ENCODE peak calls at places on chromosomes 16 and 17, in five cellular contexts. L, U, N, S and C are unnamed samples.

GRCh38 chr17:67020293-67020766 is 24.0 kb upstream of the CACNG1 start:
- DNase-seq in L (peak; percentile 89), S (no peak), N (no peak), U (no peak), C (no peak)

GRCh38 chr17:63706346-63707102 is 6.6 kb upstream of the LIMD2 start:
- DNase-seq in L (no peak), S (no peak), U (no peak), N (no peak), C (no peak)

GRCh38 chr16:4700380-4700996 is 7.1 kb downstream of the NUDT16L1 start:
- DNase-seq in L (no peak), N (no peak), U (no peak), S (no peak), C (no peak)

GRCh38 chr17:68460715-68461114 is 3.4 kb upstream of the WIPI1 start:
- DNase-seq in S (no peak), U (no peak), N (no peak), L (no peak), C (no peak)

GRCh38 chr16:380837-381787 is 666 bp downstream of the PGAP6 start:
- DNase-seq in U (no peak), S (no peak), L (peak; percentile 34), N (no peak), C (no peak)

GRCh38 chr16:66660422-66661209 is 35.9 kb downstream of the CMTM4 start:
- DNase-seq in N (peak; percentile 43), S (peak; percentile 85), U (peak; percentile 59), L (peak; percentile 90), C (peak; percentile 67)

GRCh38 chr16:27243725-27244362 is 24.7 kb downstream of the NSMCE1 start:
- DNase-seq in U (no peak), L (no peak), N (no peak), S (no peak), C (no peak)

GRCh38 chr17:79631640-79632431 is 21.0 kb upstream of the RBFOX3 start:
- DNase-seq in N (no peak), L (no peak), U (peak; percentile 1), S (no peak), C (no peak)

GRCh38 chr16:17526956-17527355 is 56.2 kb upstream of the XYLT1 start:
- DNase-seq in L (no peak), S (no peak), N (no peak), U (no peak), C (no peak)

GRCh38 chr16:84791088-84791487 is 28.7 kb upstream of the CRISPLD2 start:
- DNase-seq in L (no peak), S (no peak), N (no peak), U (no peak), C (no peak)

GRCh38 chr17:78600181-78600651 is 23.0 kb upstream of the DNAH17 start:
- DNase-seq in L (no peak), S (no peak), U (no peak), N (no peak), C (no peak)

GRCh38 chr16:54275956-54276355 is 10.6 kb downstream of the IRX3 start:
- DNase-seq in N (no peak), L (no peak), U (no peak), S (no peak), C (no peak)

GRCh38 chr17:75060434-75061054 is 13.5 kb downstream of the KCTD2 start:
- DNase-seq in U (no peak), S (no peak), L (no peak), N (peak; percentile 66), C (no peak)

GRCh38 chr17:73470369-73470768 is 158.6 kb upstream of the CDC42EP4 start:
- DNase-seq in N (no peak), U (no peak), S (no peak), L (no peak), C (no peak)

GRCh38 chr17:82085931-82086764 is 11.9 kb downstream of the FASN start:
- DNase-seq in L (no peak), S (no peak), N (no peak), U (no peak), C (no peak)

GRCh38 chr17:82084373-82085030 is 13.5 kb downstream of the FASN start:
- DNase-seq in S (no peak), L (no peak), U (no peak), N (no peak), C (no peak)

GRCh38 chr17:82083533-82084359 is 14.3 kb downstream of the FASN start:
- DNase-seq in N (no peak), U (no peak), S (no peak), L (no peak), C (no peak)

GRCh38 chr17:82086941-82087906 is 10.8 kb downstream of the FASN start:
- DNase-seq in N (no peak), U (no peak), L (peak; percentile 13), S (no peak), C (no peak)

DNA sequence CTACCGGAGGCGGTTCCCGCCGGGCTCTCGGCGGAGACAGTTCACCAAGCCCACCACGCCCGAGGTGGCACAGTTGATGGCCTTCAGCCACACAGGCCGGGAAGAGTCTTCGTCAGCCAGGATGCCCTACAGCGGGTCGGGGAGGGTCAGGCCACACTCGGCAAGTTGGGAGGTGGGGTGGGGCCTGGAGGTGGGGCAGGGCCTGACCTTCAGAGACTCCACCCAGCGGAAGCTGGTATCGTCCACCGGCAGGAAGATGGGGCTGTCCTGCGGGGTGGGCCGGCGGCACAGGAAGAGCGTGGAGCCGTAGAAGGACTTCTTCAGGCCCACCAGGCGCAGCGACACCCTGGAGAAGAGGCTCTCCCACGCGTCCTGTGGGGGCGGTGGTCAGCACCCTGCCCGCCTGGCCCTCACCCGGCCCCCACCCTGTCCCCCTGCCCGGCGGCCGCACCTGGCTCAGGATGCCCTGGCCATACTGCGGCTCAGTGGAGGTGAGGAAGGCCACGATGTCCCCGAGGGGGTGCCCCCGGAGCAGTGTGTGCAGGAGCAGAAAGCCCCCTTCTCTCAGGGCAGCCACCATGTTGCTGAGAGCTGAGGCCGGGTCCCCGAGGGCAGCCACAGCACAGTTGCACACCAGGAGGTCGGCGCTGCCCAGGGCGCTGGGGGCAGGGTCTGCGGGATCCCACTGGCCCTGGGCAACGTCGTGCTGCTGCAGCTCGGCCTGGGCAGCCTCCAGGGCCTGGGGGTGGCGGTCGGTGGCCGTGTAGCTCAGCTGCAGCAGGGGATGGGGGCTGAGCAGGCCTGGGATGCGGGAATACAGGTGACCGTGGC is 12.8 kb downstream of the FASN start:
- DNase-seq in U (no peak), N (no peak), S (no peak), L (no peak), C (no peak)
- H3K4me3 ChIP-seq in U (no peak overlapping the region), N (no peak overlapping the region), S (no peak overlapping the region), L (no peak overlapping the region), C (no peak overlapping the region)

DNA sequence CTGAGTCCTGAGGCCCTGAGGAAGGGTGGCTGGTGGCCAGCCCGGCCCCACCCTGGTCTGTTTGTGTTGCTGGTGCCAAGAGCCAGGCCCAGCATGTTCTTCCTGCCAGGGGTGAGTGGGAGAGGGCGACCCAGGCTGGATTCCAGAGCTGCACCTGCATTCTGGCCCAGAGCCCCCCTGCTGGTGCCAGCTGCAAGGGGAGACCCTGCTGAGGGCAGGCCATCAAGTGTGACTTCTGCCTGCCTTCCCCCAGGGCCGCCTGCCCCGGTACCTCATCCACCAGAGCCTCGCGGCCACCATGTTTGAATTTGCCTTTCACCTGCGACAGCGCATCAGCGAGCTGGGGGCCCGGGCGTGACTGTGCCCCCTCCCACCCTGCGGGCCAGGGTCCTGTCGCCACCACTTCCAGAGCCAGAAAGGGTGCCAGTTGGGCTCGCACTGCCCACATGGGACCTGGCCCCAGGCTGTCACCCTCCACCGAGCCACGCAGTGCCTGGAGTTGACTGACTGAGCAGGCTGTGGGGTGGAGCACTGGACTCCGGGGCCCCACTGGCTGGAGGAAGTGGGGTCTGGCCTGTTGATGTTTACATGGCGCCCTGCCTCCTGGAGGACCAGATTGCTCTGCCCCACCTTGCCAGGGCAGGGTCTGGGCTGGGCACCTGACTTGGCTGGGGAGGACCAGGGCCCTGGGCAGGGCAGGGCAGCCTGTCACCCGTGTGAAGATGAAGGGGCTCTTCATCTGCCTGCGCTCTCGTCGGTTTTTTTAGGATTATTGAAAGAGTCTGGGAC is 2.4 kb upstream of the TCAP start:
- DNase-seq in S (no peak), L (no peak), U (no peak), N (no peak), C (no peak)
- H3K4me3 ChIP-seq in S (no peak overlapping the region), L (no peak overlapping the region), U (no peak overlapping the region), N (no peak overlapping the region), C (no peak overlapping the region)

GRCh38 chr17:9331512-9332163 is 244.0 kb downstream of the STX8 start:
- DNase-seq in N (no peak), L (no peak), U (no peak), S (no peak), C (no peak)
- H3K4me3 ChIP-seq in N (no peak overlapping the region), L (no peak overlapping the region), U (no peak overlapping the region), S (no peak overlapping the region), C (no peak overlapping the region)

GRCh38 chr16:11671271-11671670 is 3.0 kb downstream of the SNN start:
- DNase-seq in U (no peak), L (no peak), N (no peak), S (no peak), C (no peak)

GRCh38 chr16:11669380-11670146 is 1.3 kb downstream of the SNN start:
- DNase-seq in L (no peak), U (no peak), S (no peak), N (no peak), C (no peak)

GRCh38 chr16:11671676-11672075 is 3.4 kb downstream of the SNN start:
- DNase-seq in N (no peak), U (no peak), S (no peak), L (no peak), C (no peak)

GRCh38 chr16:11668590-11669379 is 530 bp downstream of the SNN start:
- DNase-seq in S (no peak), U (peak; percentile 44), N (no peak), L (no peak), C (no peak)

DNA sequence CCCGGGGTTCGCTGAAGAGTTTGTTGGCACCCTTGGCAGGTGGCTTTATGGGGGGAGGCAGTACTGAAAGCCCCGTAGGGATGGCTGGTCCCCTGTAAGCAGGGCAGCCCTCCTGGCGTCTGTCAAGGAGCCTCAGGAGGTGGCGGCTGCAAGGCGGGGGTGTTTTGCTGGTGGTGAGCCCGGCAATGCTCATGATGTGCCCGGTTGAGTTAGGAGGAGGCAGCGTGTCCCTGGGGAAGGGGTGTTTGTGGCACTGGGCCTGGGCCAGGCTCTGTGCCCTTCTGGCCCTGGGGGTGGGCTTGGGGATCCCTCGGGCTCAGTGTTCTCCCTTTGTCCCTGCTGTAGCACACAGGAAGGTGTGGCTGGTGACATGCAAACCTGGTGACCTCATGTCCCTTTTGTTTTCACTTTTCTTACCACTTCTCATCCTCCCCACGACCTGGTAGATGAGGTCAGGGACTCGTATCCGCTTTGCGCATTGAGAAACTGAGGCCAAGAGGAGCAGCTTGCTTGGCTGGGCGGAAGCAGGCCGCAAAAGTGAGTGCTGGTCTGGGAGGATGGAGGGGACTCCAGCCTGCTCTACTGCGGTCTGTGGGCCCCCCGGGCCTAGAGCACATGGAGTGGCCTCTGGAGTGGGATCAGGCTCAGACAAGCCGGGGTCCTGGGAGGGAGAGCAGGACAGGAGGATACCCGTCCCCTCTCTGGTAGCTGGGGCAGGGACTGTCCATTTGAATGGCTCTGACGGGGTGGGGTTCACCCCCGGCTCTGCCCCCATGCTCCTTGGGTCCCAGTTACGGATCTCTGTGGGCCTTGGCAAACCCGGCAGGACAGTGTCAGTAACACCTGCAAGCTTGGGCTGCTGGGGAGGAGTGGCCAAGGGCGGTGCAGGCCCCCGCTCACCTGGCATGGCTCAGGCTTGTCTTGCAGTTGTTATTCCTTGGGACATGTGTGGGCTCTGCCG is 2.2 kb downstream of the SNN start:
- DNase-seq in L (no peak), N (no peak), S (no peak), U (peak; percentile 35), C (no peak)
- H3K4me3 ChIP-seq in L (no peak overlapping the region), N (peak overlapping the region; percentile 96), S (no peak overlapping the region), U (peak overlapping the region; percentile 66), C (no peak overlapping the region)